ENCODE peak calls at places on chromosomes 16 and 17, in five cellular contexts. One of them, this sample, is unnamed.

GRCh38 chr17:39926135-39926587 is 1.2 kb downstream of the ORMDL3 start:
- DNase-seq in HFFc6: no peak
- DNase-seq in stimulated activated CD4-positive, alpha-beta T cell treated with anti-CD3 and anti-CD28 coated beads, Interleukin-4, amount 100 ng/mL, for 4 hours: no peak
- DNase-seq in globus pallidus: no peak
- DNase-seq in skeletal muscle cell: no peak
- DNase-seq in this sample: no peak

GRCh38 chr16:59527206-59527997 is 793.3 kb upstream of the GOT2 start:
- DNase-seq in HFFc6: peak
- DNase-seq in stimulated activated CD4-positive, alpha-beta T cell treated with anti-CD3 and anti-CD28 coated beads, Interleukin-4, amount 100 ng/mL, for 4 hours: no peak
- DNase-seq in globus pallidus: no peak
- DNase-seq in skeletal muscle cell: no peak
- DNase-seq in this sample: no peak

GRCh38 chr16:83878838-83879237 is 20.1 kb upstream of the MLYCD start:
- DNase-seq in HFFc6: peak
- DNase-seq in stimulated activated CD4-positive, alpha-beta T cell treated with anti-CD3 and anti-CD28 coated beads, Interleukin-4, amount 100 ng/mL, for 4 hours: no peak
- DNase-seq in globus pallidus: peak
- DNase-seq in skeletal muscle cell: no peak
- DNase-seq in this sample: peak

GRCh38 chr16:526181-527014 is 1.1 kb upstream of the CAPN15 start:
- DNase-seq in HFFc6: peak
- DNase-seq in stimulated activated CD4-positive, alpha-beta T cell treated with anti-CD3 and anti-CD28 coated beads, Interleukin-4, amount 100 ng/mL, for 4 hours: no peak
- DNase-seq in globus pallidus: no peak
- DNase-seq in skeletal muscle cell: no peak
- DNase-seq in this sample: no peak

GRCh38 chr17:47882695-47883588 is 13.1 kb upstream of the SP2 start:
- DNase-seq in HFFc6: no peak
- DNase-seq in stimulated activated CD4-positive, alpha-beta T cell treated with anti-CD3 and anti-CD28 coated beads, Interleukin-4, amount 100 ng/mL, for 4 hours: no peak
- DNase-seq in globus pallidus: no peak
- DNase-seq in skeletal muscle cell: no peak
- DNase-seq in this sample: no peak

GRCh38 chr16:1098266-1098991 is 2.4 kb upstream of the C1QTNF8 start:
- DNase-seq in HFFc6: no peak
- DNase-seq in stimulated activated CD4-positive, alpha-beta T cell treated with anti-CD3 and anti-CD28 coated beads, Interleukin-4, amount 100 ng/mL, for 4 hours: no peak
- DNase-seq in globus pallidus: no peak
- DNase-seq in skeletal muscle cell: no peak
- DNase-seq in this sample: no peak

GRCh38 chr17:15935891-15936290 is 9.0 kb upstream of the ADORA2B start:
- DNase-seq in HFFc6: no peak
- DNase-seq in stimulated activated CD4-positive, alpha-beta T cell treated with anti-CD3 and anti-CD28 coated beads, Interleukin-4, amount 100 ng/mL, for 4 hours: no peak
- DNase-seq in globus pallidus: no peak
- DNase-seq in skeletal muscle cell: no peak
- DNase-seq in this sample: no peak

GRCh38 chr16:49158029-49158642 is 123.5 kb downstream of the CBLN1 start:
- DNase-seq in HFFc6: no peak
- DNase-seq in stimulated activated CD4-positive, alpha-beta T cell treated with anti-CD3 and anti-CD28 coated beads, Interleukin-4, amount 100 ng/mL, for 4 hours: no peak
- DNase-seq in globus pallidus: no peak
- DNase-seq in skeletal muscle cell: no peak
- DNase-seq in this sample: no peak

GRCh38 chr17:79991924-79992656 is 43.6 kb downstream of the TBC1D16 start:
- DNase-seq in HFFc6: no peak
- DNase-seq in stimulated activated CD4-positive, alpha-beta T cell treated with anti-CD3 and anti-CD28 coated beads, Interleukin-4, amount 100 ng/mL, for 4 hours: no peak
- DNase-seq in globus pallidus: no peak
- DNase-seq in skeletal muscle cell: no peak
- DNase-seq in this sample: no peak

GRCh38 chr16:3135120-3135715 is 389 bp downstream of the ZNF213 start:
- DNase-seq in HFFc6: no peak
- DNase-seq in stimulated activated CD4-positive, alpha-beta T cell treated with anti-CD3 and anti-CD28 coated beads, Interleukin-4, amount 100 ng/mL, for 4 hours: no peak
- DNase-seq in globus pallidus: no peak
- DNase-seq in skeletal muscle cell: no peak
- DNase-seq in this sample: no peak

GRCh38 chr16:4373909-4374742 is 2.5 kb downstream of the VASN start:
- DNase-seq in HFFc6: peak
- DNase-seq in stimulated activated CD4-positive, alpha-beta T cell treated with anti-CD3 and anti-CD28 coated beads, Interleukin-4, amount 100 ng/mL, for 4 hours: no peak
- DNase-seq in globus pallidus: no peak
- DNase-seq in skeletal muscle cell: peak
- DNase-seq in this sample: peak

GRCh38 chr16:11138769-11139623 is 117.0 kb downstream of the SOCS1 start:
- DNase-seq in HFFc6: no peak
- DNase-seq in stimulated activated CD4-positive, alpha-beta T cell treated with anti-CD3 and anti-CD28 coated beads, Interleukin-4, amount 100 ng/mL, for 4 hours: no peak
- DNase-seq in globus pallidus: no peak
- DNase-seq in skeletal muscle cell: peak
- DNase-seq in this sample: no peak

GRCh38 chr16:9943121-9943520 is 239.1 kb downstream of the GRIN2A start:
- DNase-seq in HFFc6: no peak
- DNase-seq in stimulated activated CD4-positive, alpha-beta T cell treated with anti-CD3 and anti-CD28 coated beads, Interleukin-4, amount 100 ng/mL, for 4 hours: no peak
- DNase-seq in globus pallidus: no peak
- DNase-seq in skeletal muscle cell: no peak
- DNase-seq in this sample: peak

GRCh38 chr17:61458491-61459433 is 6.5 kb downstream of the TBX4 start:
- DNase-seq in HFFc6: no peak
- DNase-seq in stimulated activated CD4-positive, alpha-beta T cell treated with anti-CD3 and anti-CD28 coated beads, Interleukin-4, amount 100 ng/mL, for 4 hours: no peak
- DNase-seq in globus pallidus: no peak
- DNase-seq in skeletal muscle cell: no peak
- DNase-seq in this sample: no peak

GRCh38 chr17:73138541-73139138 is 26.2 kb upstream of the SSTR2 start:
- DNase-seq in HFFc6: no peak
- DNase-seq in stimulated activated CD4-positive, alpha-beta T cell treated with anti-CD3 and anti-CD28 coated beads, Interleukin-4, amount 100 ng/mL, for 4 hours: no peak
- DNase-seq in globus pallidus: no peak
- DNase-seq in skeletal muscle cell: no peak
- DNase-seq in this sample: no peak

GRCh38 chr16:65059421-65059980 is 62.4 kb downstream of the CDH11 start:
- DNase-seq in HFFc6: no peak
- DNase-seq in stimulated activated CD4-positive, alpha-beta T cell treated with anti-CD3 and anti-CD28 coated beads, Interleukin-4, amount 100 ng/mL, for 4 hours: no peak
- DNase-seq in globus pallidus: peak
- DNase-seq in skeletal muscle cell: no peak
- DNase-seq in this sample: peak

GRCh38 chr17:35588196-35588920 is 1.2 kb downstream of the AP2B1 start:
- DNase-seq in HFFc6: peak
- DNase-seq in stimulated activated CD4-positive, alpha-beta T cell treated with anti-CD3 and anti-CD28 coated beads, Interleukin-4, amount 100 ng/mL, for 4 hours: no peak
- DNase-seq in globus pallidus: no peak
- DNase-seq in skeletal muscle cell: peak
- DNase-seq in this sample: no peak

GRCh38 chr17:47879028-47879585 is 16.9 kb upstream of the SP2 start:
- DNase-seq in HFFc6: peak
- DNase-seq in stimulated activated CD4-positive, alpha-beta T cell treated with anti-CD3 and anti-CD28 coated beads, Interleukin-4, amount 100 ng/mL, for 4 hours: no peak
- DNase-seq in globus pallidus: no peak
- DNase-seq in skeletal muscle cell: peak
- DNase-seq in this sample: no peak

GRCh38 chr17:82874011-82874835 is 34.4 kb upstream of the ZNF750 start:
- DNase-seq in HFFc6: no peak
- DNase-seq in stimulated activated CD4-positive, alpha-beta T cell treated with anti-CD3 and anti-CD28 coated beads, Interleukin-4, amount 100 ng/mL, for 4 hours: no peak
- DNase-seq in globus pallidus: no peak
- DNase-seq in skeletal muscle cell: no peak
- DNase-seq in this sample: no peak

GRCh38 chr17:81858967-81859905 is 1.1 kb downstream of the P4HB start:
- DNase-seq in HFFc6: no peak
- DNase-seq in stimulated activated CD4-positive, alpha-beta T cell treated with anti-CD3 and anti-CD28 coated beads, Interleukin-4, amount 100 ng/mL, for 4 hours: no peak
- DNase-seq in globus pallidus: no peak
- DNase-seq in skeletal muscle cell: no peak
- DNase-seq in this sample: no peak

GRCh38 chr16:55482056-55482455 is 3.1 kb downstream of the MMP2 start:
- DNase-seq in HFFc6: peak
- DNase-seq in stimulated activated CD4-positive, alpha-beta T cell treated with anti-CD3 and anti-CD28 coated beads, Interleukin-4, amount 100 ng/mL, for 4 hours: no peak
- DNase-seq in globus pallidus: no peak
- DNase-seq in skeletal muscle cell: no peak
- DNase-seq in this sample: no peak

GRCh38 chr17:67606471-67606870 is 111.3 kb upstream of the NOL11 start:
- DNase-seq in HFFc6: no peak
- DNase-seq in stimulated activated CD4-positive, alpha-beta T cell treated with anti-CD3 and anti-CD28 coated beads, Interleukin-4, amount 100 ng/mL, for 4 hours: no peak
- DNase-seq in globus pallidus: no peak
- DNase-seq in skeletal muscle cell: no peak
- DNase-seq in this sample: no peak

GRCh38 chr16:17238285-17239028 is 232.3 kb downstream of the XYLT1 start:
- DNase-seq in HFFc6: no peak
- DNase-seq in stimulated activated CD4-positive, alpha-beta T cell treated with anti-CD3 and anti-CD28 coated beads, Interleukin-4, amount 100 ng/mL, for 4 hours: no peak
- DNase-seq in globus pallidus: no peak
- DNase-seq in skeletal muscle cell: no peak
- DNase-seq in this sample: no peak

GRCh38 chr17:70869402-70870085 is 700.2 kb downstream of the KCNJ2 start:
- DNase-seq in HFFc6: no peak
- DNase-seq in stimulated activated CD4-positive, alpha-beta T cell treated with anti-CD3 and anti-CD28 coated beads, Interleukin-4, amount 100 ng/mL, for 4 hours: no peak
- DNase-seq in globus pallidus: no peak
- DNase-seq in skeletal muscle cell: no peak
- DNase-seq in this sample: no peak

GRCh38 chr17:49557204-49558024 is 18.3 kb upstream of the NXPH3 start:
- DNase-seq in HFFc6: peak
- DNase-seq in stimulated activated CD4-positive, alpha-beta T cell treated with anti-CD3 and anti-CD28 coated beads, Interleukin-4, amount 100 ng/mL, for 4 hours: no peak
- DNase-seq in globus pallidus: no peak
- DNase-seq in skeletal muscle cell: no peak
- DNase-seq in this sample: peak

GRCh38 chr17:5644065-5644464 is 59.8 kb upstream of the NLRP1 start:
- DNase-seq in HFFc6: no peak
- DNase-seq in stimulated activated CD4-positive, alpha-beta T cell treated with anti-CD3 and anti-CD28 coated beads, Interleukin-4, amount 100 ng/mL, for 4 hours: no peak
- DNase-seq in globus pallidus: peak
- DNase-seq in skeletal muscle cell: no peak
- DNase-seq in this sample: peak

GRCh38 chr17:68319420-68320162 is 28.3 kb downstream of the ARSG start:
- DNase-seq in HFFc6: no peak
- DNase-seq in stimulated activated CD4-positive, alpha-beta T cell treated with anti-CD3 and anti-CD28 coated beads, Interleukin-4, amount 100 ng/mL, for 4 hours: no peak
- DNase-seq in globus pallidus: no peak
- DNase-seq in skeletal muscle cell: no peak
- DNase-seq in this sample: no peak

GRCh38 chr17:75703591-75703990 is 17.7 kb upstream of the ITGB4 start:
- DNase-seq in HFFc6: no peak
- DNase-seq in stimulated activated CD4-positive, alpha-beta T cell treated with anti-CD3 and anti-CD28 coated beads, Interleukin-4, amount 100 ng/mL, for 4 hours: no peak
- DNase-seq in globus pallidus: no peak
- DNase-seq in skeletal muscle cell: no peak
- DNase-seq in this sample: no peak

GRCh38 chr17:77495575-77495974 is 354.8 kb downstream of the SEC14L1 start:
- DNase-seq in HFFc6: no peak
- DNase-seq in stimulated activated CD4-positive, alpha-beta T cell treated with anti-CD3 and anti-CD28 coated beads, Interleukin-4, amount 100 ng/mL, for 4 hours: no peak
- DNase-seq in globus pallidus: no peak
- DNase-seq in skeletal muscle cell: no peak
- DNase-seq in this sample: no peak

GRCh38 chr16:1296688-1297412 is 12.6 kb upstream of the UBE2I start:
- DNase-seq in HFFc6: peak
- DNase-seq in stimulated activated CD4-positive, alpha-beta T cell treated with anti-CD3 and anti-CD28 coated beads, Interleukin-4, amount 100 ng/mL, for 4 hours: no peak
- DNase-seq in globus pallidus: no peak
- DNase-seq in skeletal muscle cell: no peak
- DNase-seq in this sample: no peak

This sample was measured in Ammon's horn.